ENCODE peak calls at places on chromosomes 7 and 10, in seven cellular contexts. One of them, this sample, is unnamed. For H3K36me3, the result is how much of the 10 kb centered on the place peaks cover.

GRCh38 chr10:112775892-112776679 is 174.0 kb upstream of the TCF7L2 start:
- DNase-seq in ovary: no peak
- DNase-seq in CD8-positive, alpha-beta T cell: no peak
- DNase-seq in gastrocnemius medialis: no peak
- DNase-seq in MM.1S: no peak
- DNase-seq in body of pancreas: peak
- DNase-seq in GM23248: no peak
- DNase-seq in this sample: peak

GRCh38 chr7:91892821-91893340 is 12.4 kb upstream of the MTERF1 start:
- DNase-seq in ovary: no peak
- DNase-seq in CD8-positive, alpha-beta T cell: no peak
- DNase-seq in gastrocnemius medialis: no peak
- DNase-seq in MM.1S: no peak
- DNase-seq in body of pancreas: no peak
- DNase-seq in GM23248: peak
- DNase-seq in this sample: peak

GRCh38 chr10:23065549-23065948 is 29.8 kb upstream of the MSRB2 start:
- DNase-seq in ovary: peak
- DNase-seq in CD8-positive, alpha-beta T cell: no peak
- DNase-seq in gastrocnemius medialis: peak
- DNase-seq in MM.1S: no peak
- DNase-seq in body of pancreas: peak
- DNase-seq in GM23248: peak
- DNase-seq in this sample: no peak

GRCh38 chr7:113945018-113945938 is 26.5 kb upstream of the PPP1R3A start:
- DNase-seq in ovary: no peak
- DNase-seq in CD8-positive, alpha-beta T cell: no peak
- DNase-seq in gastrocnemius medialis: no peak
- DNase-seq in MM.1S: no peak
- DNase-seq in body of pancreas: no peak
- DNase-seq in GM23248: no peak
- DNase-seq in this sample: no peak

GRCh38 chr7:46162582-46162981 is 241.5 kb upstream of the IGFBP3 start:
- DNase-seq in ovary: no peak
- DNase-seq in CD8-positive, alpha-beta T cell: no peak
- DNase-seq in gastrocnemius medialis: no peak
- DNase-seq in MM.1S: no peak
- DNase-seq in body of pancreas: no peak
- DNase-seq in GM23248: peak
- DNase-seq in this sample: no peak

GRCh38 chr7:74027683-74028320 is at the start of gene ELN:
- DNase-seq in ovary: peak
- DNase-seq in CD8-positive, alpha-beta T cell: no peak
- DNase-seq in gastrocnemius medialis: peak
- DNase-seq in MM.1S: no peak
- DNase-seq in body of pancreas: peak
- DNase-seq in GM23248: peak
- DNase-seq in this sample: no peak

GRCh38 chr10:71771821-71772617 is 1.3 kb downstream of the VSIR start:
- DNase-seq in ovary: peak
- DNase-seq in CD8-positive, alpha-beta T cell: peak
- DNase-seq in gastrocnemius medialis: peak
- DNase-seq in MM.1S: no peak
- DNase-seq in body of pancreas: peak
- DNase-seq in GM23248: peak
- DNase-seq in this sample: no peak

GRCh38 chr10:108413954-108414353 is 1249.4 kb upstream of the SORCS1 start:
- DNase-seq in ovary: no peak
- DNase-seq in CD8-positive, alpha-beta T cell: no peak
- DNase-seq in gastrocnemius medialis: no peak
- DNase-seq in MM.1S: no peak
- DNase-seq in body of pancreas: no peak
- DNase-seq in GM23248: no peak
- DNase-seq in this sample: no peak

GRCh38 chr10:18233775-18234174 is 93.6 kb downstream of the CACNB2 start:
- DNase-seq in ovary: peak
- DNase-seq in CD8-positive, alpha-beta T cell: no peak
- DNase-seq in gastrocnemius medialis: no peak
- DNase-seq in MM.1S: no peak
- DNase-seq in body of pancreas: peak
- DNase-seq in GM23248: no peak
- DNase-seq in this sample: peak

GRCh38 chr7:30478349-30479228 is at the start of gene NOD1:
- DNase-seq in ovary: peak
- DNase-seq in CD8-positive, alpha-beta T cell: peak
- DNase-seq in gastrocnemius medialis: peak
- DNase-seq in MM.1S: peak
- DNase-seq in body of pancreas: peak
- DNase-seq in GM23248: peak
- DNase-seq in this sample: peak

GRCh38 chr10:35424680-35425285 is 88.5 kb downstream of the CCNY start:
- DNase-seq in ovary: no peak
- DNase-seq in CD8-positive, alpha-beta T cell: no peak
- DNase-seq in gastrocnemius medialis: no peak
- DNase-seq in MM.1S: no peak
- DNase-seq in body of pancreas: peak
- DNase-seq in GM23248: no peak
- DNase-seq in this sample: no peak

GRCh38 chr10:132205650-132206376 is 19.1 kb downstream of the DPYSL4 start:
- DNase-seq in ovary: peak
- DNase-seq in CD8-positive, alpha-beta T cell: no peak
- DNase-seq in gastrocnemius medialis: no peak
- DNase-seq in MM.1S: no peak
- DNase-seq in body of pancreas: no peak
- DNase-seq in GM23248: no peak
- DNase-seq in this sample: no peak

GRCh38 chr10:72616716-72617115 is 9.2 kb downstream of the MICU1 start:
- DNase-seq in ovary: no peak
- DNase-seq in CD8-positive, alpha-beta T cell: no peak
- DNase-seq in gastrocnemius medialis: no peak
- DNase-seq in MM.1S: no peak
- DNase-seq in body of pancreas: no peak
- DNase-seq in GM23248: no peak
- DNase-seq in this sample: no peak

GRCh38 chr10:110430369-110431273 is 67.1 kb upstream of the DUSP5 start:
- DNase-seq in ovary: no peak
- DNase-seq in CD8-positive, alpha-beta T cell: no peak
- DNase-seq in gastrocnemius medialis: no peak
- DNase-seq in MM.1S: no peak
- DNase-seq in body of pancreas: no peak
- DNase-seq in GM23248: no peak
- DNase-seq in this sample: no peak

GRCh38 chr10:48590945-48591344 is 13.9 kb downstream of the ARHGAP22 start:
- DNase-seq in ovary: no peak
- DNase-seq in CD8-positive, alpha-beta T cell: no peak
- DNase-seq in gastrocnemius medialis: no peak
- DNase-seq in MM.1S: no peak
- DNase-seq in body of pancreas: no peak
- DNase-seq in GM23248: no peak
- DNase-seq in this sample: no peak

DNA sequence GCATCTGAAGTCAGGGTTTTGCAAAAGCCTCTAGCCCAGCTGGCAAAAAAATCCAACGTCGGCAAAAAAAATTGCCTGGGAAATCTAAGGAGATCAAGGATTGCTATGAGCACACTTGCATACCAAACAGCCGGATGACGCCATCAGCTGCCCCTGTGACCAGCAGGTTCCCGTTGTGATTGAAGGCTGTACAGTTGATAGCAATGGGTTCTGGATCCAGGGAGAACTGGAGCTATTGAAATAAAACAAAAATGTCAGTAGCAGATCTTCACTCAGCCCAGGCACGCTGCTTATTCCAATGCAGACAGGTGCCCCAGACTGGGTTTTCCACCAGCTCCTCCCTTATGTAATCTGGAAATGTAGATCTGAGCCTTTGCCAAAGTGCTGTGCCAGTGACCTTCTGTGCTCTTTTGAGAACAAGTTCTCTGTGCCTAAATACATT is 18.7 kb upstream of the CYREN start:
- DNase-seq in ovary: no peak
- DNase-seq in CD8-positive, alpha-beta T cell: no peak
- DNase-seq in gastrocnemius medialis: no peak
- DNase-seq in MM.1S: no peak
- DNase-seq in body of pancreas: peak
- DNase-seq in GM23248: no peak
- DNase-seq in this sample: no peak
- H3K36me3 ChIP-seq in ovary: under half
- H3K36me3 ChIP-seq in CD8-positive, alpha-beta T cell: under half
- H3K36me3 ChIP-seq in gastrocnemius medialis: under half
- H3K36me3 ChIP-seq in MM.1S: under half
- H3K36me3 ChIP-seq in body of pancreas: under half
- H3K36me3 ChIP-seq in GM23248: under half
- H3K36me3 ChIP-seq in this sample: under half

GRCh38 chr7:129457101-129457500 is 22.9 kb downstream of the STRIP2 start:
- DNase-seq in ovary: no peak
- DNase-seq in CD8-positive, alpha-beta T cell: no peak
- DNase-seq in gastrocnemius medialis: no peak
- DNase-seq in MM.1S: no peak
- DNase-seq in body of pancreas: no peak
- DNase-seq in GM23248: no peak
- DNase-seq in this sample: no peak
- H3K36me3 ChIP-seq in ovary: under half
- H3K36me3 ChIP-seq in CD8-positive, alpha-beta T cell: under half
- H3K36me3 ChIP-seq in gastrocnemius medialis: under half
- H3K36me3 ChIP-seq in MM.1S: under half
- H3K36me3 ChIP-seq in body of pancreas: under half
- H3K36me3 ChIP-seq in GM23248: under half
- H3K36me3 ChIP-seq in this sample: under half

GRCh38 chr10:51792678-51793077 is 93.3 kb upstream of the CSTF2T start:
- DNase-seq in ovary: no peak
- DNase-seq in CD8-positive, alpha-beta T cell: no peak
- DNase-seq in gastrocnemius medialis: no peak
- DNase-seq in MM.1S: no peak
- DNase-seq in body of pancreas: no peak
- DNase-seq in GM23248: no peak
- DNase-seq in this sample: no peak

GRCh38 chr10:51788270-51788669 is 88.9 kb upstream of the CSTF2T start:
- DNase-seq in ovary: no peak
- DNase-seq in CD8-positive, alpha-beta T cell: no peak
- DNase-seq in gastrocnemius medialis: no peak
- DNase-seq in MM.1S: no peak
- DNase-seq in body of pancreas: no peak
- DNase-seq in GM23248: no peak
- DNase-seq in this sample: no peak

GRCh38 chr10:51789118-51789517 is 89.7 kb upstream of the CSTF2T start:
- DNase-seq in ovary: no peak
- DNase-seq in CD8-positive, alpha-beta T cell: no peak
- DNase-seq in gastrocnemius medialis: no peak
- DNase-seq in MM.1S: peak
- DNase-seq in body of pancreas: no peak
- DNase-seq in GM23248: no peak
- DNase-seq in this sample: no peak

GRCh38 chr10:51786684-51787035 is 87.3 kb upstream of the CSTF2T start:
- DNase-seq in ovary: no peak
- DNase-seq in CD8-positive, alpha-beta T cell: no peak
- DNase-seq in gastrocnemius medialis: no peak
- DNase-seq in MM.1S: no peak
- DNase-seq in body of pancreas: no peak
- DNase-seq in GM23248: peak
- DNase-seq in this sample: no peak

GRCh38 chr10:51789903-51790302 is 90.5 kb upstream of the CSTF2T start:
- DNase-seq in ovary: no peak
- DNase-seq in CD8-positive, alpha-beta T cell: no peak
- DNase-seq in gastrocnemius medialis: no peak
- DNase-seq in MM.1S: no peak
- DNase-seq in body of pancreas: no peak
- DNase-seq in GM23248: peak
- DNase-seq in this sample: no peak
- H3K36me3 ChIP-seq in ovary: under half
- H3K36me3 ChIP-seq in CD8-positive, alpha-beta T cell: under half
- H3K36me3 ChIP-seq in gastrocnemius medialis: under half
- H3K36me3 ChIP-seq in MM.1S: under half
- H3K36me3 ChIP-seq in body of pancreas: under half
- H3K36me3 ChIP-seq in GM23248: under half
- H3K36me3 ChIP-seq in this sample: under half

DNA sequence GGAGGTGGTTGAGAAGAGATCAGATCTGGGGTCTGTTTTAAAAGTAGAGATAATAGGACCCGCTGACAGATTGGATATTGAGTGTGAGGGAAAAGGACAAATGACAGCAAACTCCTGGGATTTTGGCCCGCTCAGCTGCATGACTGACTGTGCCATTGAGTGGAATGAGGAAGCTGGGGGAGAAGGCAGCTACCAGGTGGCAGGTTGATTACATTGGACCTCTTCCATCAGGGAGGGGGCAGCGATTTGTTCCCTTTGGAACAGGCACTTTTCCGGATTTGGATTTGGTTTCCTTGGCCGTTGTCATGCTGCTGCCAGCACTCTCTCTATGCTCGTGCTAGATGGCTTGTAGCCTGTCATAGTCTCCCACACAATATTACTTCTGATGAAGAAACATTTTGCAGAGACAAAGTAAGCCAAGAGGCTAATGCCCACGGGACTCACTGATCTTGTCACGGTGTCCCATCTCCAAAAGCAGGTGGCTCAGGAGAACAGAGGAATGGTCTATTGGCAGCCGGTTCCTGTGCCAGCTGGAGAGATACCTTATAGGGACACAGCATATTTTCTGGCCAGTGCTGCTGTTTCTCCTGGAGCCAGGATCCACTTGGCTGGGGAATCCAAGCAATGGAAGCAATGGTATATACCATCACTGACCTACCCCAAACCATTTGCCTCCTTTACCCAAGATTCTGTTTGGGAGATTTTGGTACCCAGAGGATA is 69.1 kb upstream of the WAC start:
- DNase-seq in ovary: no peak
- DNase-seq in CD8-positive, alpha-beta T cell: no peak
- DNase-seq in gastrocnemius medialis: no peak
- DNase-seq in MM.1S: no peak
- DNase-seq in body of pancreas: peak
- DNase-seq in GM23248: no peak
- DNase-seq in this sample: no peak
- H3K36me3 ChIP-seq in ovary: under half
- H3K36me3 ChIP-seq in CD8-positive, alpha-beta T cell: under half
- H3K36me3 ChIP-seq in gastrocnemius medialis: under half
- H3K36me3 ChIP-seq in MM.1S: under half
- H3K36me3 ChIP-seq in body of pancreas: under half
- H3K36me3 ChIP-seq in GM23248: under half
- H3K36me3 ChIP-seq in this sample: under half

DNA sequence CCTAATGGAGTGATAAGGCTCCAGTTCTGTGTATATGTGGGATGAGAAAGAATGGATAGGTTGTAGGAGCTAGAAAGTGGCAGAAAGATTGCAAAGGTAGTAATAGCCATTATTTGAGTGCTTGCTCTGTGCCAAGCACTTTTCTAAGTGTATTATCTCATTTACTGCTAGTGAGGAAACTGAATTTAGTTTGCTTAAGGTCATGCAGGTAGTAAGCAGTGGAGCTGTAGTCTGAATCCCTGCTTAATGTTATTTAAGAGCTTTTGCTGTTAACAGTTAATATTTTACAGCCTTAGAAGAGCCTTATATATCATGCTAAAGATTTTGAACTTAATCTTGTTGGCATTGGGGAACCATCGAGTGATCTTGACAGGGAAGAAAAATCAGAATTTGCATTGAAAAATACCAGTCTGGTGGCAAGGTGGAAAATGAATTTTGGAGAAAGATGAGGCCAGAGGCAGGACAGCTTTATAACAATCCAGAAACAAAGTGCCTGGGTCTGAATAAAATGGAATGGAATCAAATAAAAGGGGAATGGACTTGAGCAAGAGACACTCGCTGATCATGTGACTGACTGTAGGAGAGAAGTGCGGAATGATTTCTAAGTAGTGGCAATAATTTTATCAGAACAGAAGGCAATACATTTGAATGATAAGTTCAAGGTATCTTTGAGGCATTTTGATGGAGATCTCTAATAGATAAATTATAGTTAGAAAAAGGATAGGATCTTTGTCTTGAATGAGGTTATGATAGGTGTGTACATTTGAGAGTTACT is 15.2 kb downstream of the CAPZA2 start:
- DNase-seq in ovary: no peak
- DNase-seq in CD8-positive, alpha-beta T cell: no peak
- DNase-seq in gastrocnemius medialis: no peak
- DNase-seq in MM.1S: no peak
- DNase-seq in body of pancreas: no peak
- DNase-seq in GM23248: no peak
- DNase-seq in this sample: no peak
- H3K36me3 ChIP-seq in ovary: under half
- H3K36me3 ChIP-seq in CD8-positive, alpha-beta T cell: under half
- H3K36me3 ChIP-seq in gastrocnemius medialis: under half
- H3K36me3 ChIP-seq in MM.1S: under half
- H3K36me3 ChIP-seq in body of pancreas: under half
- H3K36me3 ChIP-seq in GM23248: under half
- H3K36me3 ChIP-seq in this sample: under half